ENCODE peak calls at places on chromosomes 13 and 19, in five cellular contexts. Q is HCT116, M is transverse colon, T is A549, W is lung. A is an unnamed sample.

GRCh38 chr19:50432221-50432626 is 468 bp upstream of the MYBPC2 start:
- DNase-seq in Q (no peak), M (no peak), T (no peak), W (no peak), A (no peak)

GRCh38 chr13:41213919-41214318 is 19.6 kb upstream of the KBTBD7 start:
- DNase-seq in Q (no peak), M (no peak), T (no peak), W (no peak), A (no peak)

GRCh38 chr13:68048802-68049359 is 818.7 kb upstream of the PCDH9 start:
- DNase-seq in Q (no peak), M (no peak), T (no peak), W (no peak), A (no peak)

GRCh38 chr19:18697680-18698079 is 14.2 kb downstream of the CRTC1 start:
- DNase-seq in Q (no peak), M (peak), T (no peak), W (peak), A (no peak)

GRCh38 chr13:107205318-107206112 is 637.6 kb upstream of the ARGLU1 start:
- DNase-seq in Q (no peak), M (peak), T (peak), W (peak), A (no peak)

GRCh38 chr19:18499055-18499775 is 22.7 kb downstream of the ELL start:
- DNase-seq in Q (no peak), M (no peak), T (no peak), W (no peak), A (no peak)

GRCh38 chr13:19681517-19681916 is 48.1 kb downstream of the MPHOSPH8 start:
- DNase-seq in Q (no peak), M (no peak), T (no peak), W (no peak), A (no peak)

GRCh38 chr19:35905178-35905727 is 2.8 kb downstream of the TYROBP start:
- DNase-seq in Q (no peak), M (no peak), T (no peak), W (no peak), A (no peak)

GRCh38 chr19:35977446-35978222 is 17.4 kb upstream of the SDHAF1 start:
- DNase-seq in Q (peak), M (no peak), T (peak), W (no peak), A (no peak)

GRCh38 chr19:2268480-2268830 is 12.2 kb upstream of the JSRP1 start:
- DNase-seq in Q (no peak), M (no peak), T (no peak), W (no peak), A (no peak)
- H3K4me3 ChIP-seq in Q (no peak), M (peak), T (peak), W (no peak), A (peak)

DNA sequence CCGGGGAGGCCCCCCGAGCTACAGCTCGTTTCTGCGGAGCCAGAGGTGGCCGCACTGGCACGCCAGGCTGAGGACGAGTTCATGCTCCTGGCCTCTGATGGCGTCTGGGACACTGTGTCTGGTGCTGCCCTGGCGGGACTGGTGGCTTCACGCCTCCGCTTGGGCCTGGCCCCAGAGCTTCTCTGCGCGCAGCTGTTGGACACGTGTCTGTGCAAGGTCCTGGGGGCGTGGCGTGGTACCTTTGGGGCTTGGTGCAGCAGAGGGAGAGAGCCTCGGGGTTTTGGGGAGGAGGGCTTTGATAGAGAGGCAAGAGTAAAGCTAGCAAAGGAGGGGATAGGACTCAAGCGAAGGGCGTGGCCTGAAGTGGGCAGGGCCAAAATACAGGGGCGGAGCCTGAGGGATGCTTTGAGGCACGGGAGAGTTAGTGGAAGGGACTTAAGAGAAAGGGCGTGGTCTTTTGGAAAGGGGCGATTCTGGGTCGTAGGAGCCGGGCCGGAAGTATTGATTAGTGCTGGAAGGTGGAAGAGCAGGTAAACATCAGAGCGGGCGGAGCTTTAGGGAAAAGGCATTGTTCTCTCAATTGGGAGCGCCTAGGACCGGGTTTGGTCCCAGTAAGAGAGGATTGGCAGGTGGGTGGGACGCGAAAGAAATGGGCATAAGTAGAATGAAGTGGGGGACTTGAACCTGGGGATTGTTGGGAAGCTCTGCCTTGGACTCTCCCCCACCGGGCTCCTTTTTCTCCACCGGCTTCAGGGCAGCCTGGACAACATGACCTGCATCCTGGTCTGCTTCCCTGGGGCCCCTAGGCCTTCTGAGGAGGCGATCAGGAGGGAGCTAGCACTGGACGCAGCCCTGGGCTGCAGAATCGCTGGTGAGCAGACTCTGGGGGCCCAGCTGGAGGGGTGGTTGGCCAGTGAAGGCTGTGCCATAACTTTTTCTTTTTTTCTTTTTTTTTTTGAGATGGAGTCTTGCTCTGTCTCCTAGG is 1.2 kb downstream of the PPM1N start:
- DNase-seq in Q (no peak), M (peak), T (no peak), W (peak), A (no peak)
- H3K4me3 ChIP-seq in Q (no peak), M (peak), T (no peak), W (no peak), A (peak)

GRCh38 chr13:45413826-45414312 is 4.3 kb downstream of the SLC25A30 start:
- DNase-seq in Q (no peak), M (no peak), T (no peak), W (no peak), A (no peak)
- H3K4me3 ChIP-seq in Q (no peak), M (peak), T (peak), W (no peak), A (no peak)

DNA sequence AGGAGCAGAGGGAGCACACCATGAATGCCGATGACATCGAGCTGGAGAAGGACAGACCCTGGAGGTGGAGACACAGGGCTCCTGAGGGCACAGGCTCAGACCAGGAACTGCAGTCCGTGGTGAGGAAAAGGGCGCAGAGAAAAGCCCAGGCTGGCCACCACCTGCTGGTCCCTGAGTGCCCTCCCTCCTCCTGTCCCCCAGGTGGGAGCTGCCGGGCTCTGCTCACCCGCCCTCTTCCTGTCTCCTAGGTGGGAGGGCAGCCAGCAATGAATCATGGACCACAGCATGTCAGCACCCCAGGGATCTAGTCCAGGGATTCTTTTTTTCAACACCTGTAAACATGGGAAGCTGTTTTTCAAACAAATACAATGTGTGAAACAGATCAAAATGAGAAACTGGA is 94.6 kb upstream of the ARHGEF7 start:
- DNase-seq in Q (no peak), M (no peak), T (no peak), W (no peak), A (no peak)
- H3K4me3 ChIP-seq in Q (no peak), M (no peak), T (no peak), W (no peak), A (no peak)

A was measured in right atrium auricular region.